ENCODE peak calls at places on chromosome 16, in nine cellular contexts. K is A549; H is psoas muscle; B is astrocyte; U is mesenchymal stem cell; E is CD8-positive, alpha-beta T cell; Q is GM12878; C is breast epithelium; Y is body of pancreas. N is an unnamed sample.
A peak's percentile ranks its signal among the peaks of the same experiment; 100 is the strongest.

GRCh38 chr16:68090109-68090508 is 4.9 kb downstream of the NFATC3 start:
- DNase-seq in Q (no peak), H (no peak), C (no peak), E (no peak), Y (no peak), U (no peak), K (no peak), B (no peak), N (no peak)

GRCh38 chr16:51524555-51525373 is 373.7 kb upstream of the SALL1 start:
- DNase-seq in B (peak; percentile 77), H (no peak), Y (peak; percentile 36), C (no peak), Q (no peak), U (peak; percentile 64), E (no peak), K (peak; percentile 59), N (no peak)

GRCh38 chr16:10619271-10619849 is 39.0 kb upstream of the EMP2 start:
- DNase-seq in H (no peak), E (no peak), K (no peak), Y (peak; percentile 20), Q (no peak), B (no peak), U (no peak), C (peak; percentile 26), N (no peak)

GRCh38 chr16:11107781-11108465 is 148.1 kb downstream of the SOCS1 start:
- DNase-seq in Y (no peak), K (no peak), Q (no peak), E (no peak), U (peak; percentile 94), H (no peak), C (no peak), B (peak; percentile 82), N (no peak)

GRCh38 chr16:86244936-86245335 is 265.4 kb upstream of the FOXF1 start:
- DNase-seq in B (no peak), H (no peak), Q (no peak), E (no peak), C (no peak), K (no peak), U (no peak), Y (no peak), N (no peak)

GRCh38 chr16:17302620-17303019 is 168.1 kb downstream of the XYLT1 start:
- DNase-seq in H (no peak), E (no peak), U (no peak), Q (no peak), Y (no peak), C (no peak), K (no peak), B (peak; percentile 39), N (no peak)

GRCh38 chr16:66254751-66255150 is 111.7 kb upstream of the CDH5 start:
- DNase-seq in B (peak; percentile 68), U (peak; percentile 86), C (no peak), H (no peak), E (no peak), K (no peak), Y (no peak), Q (no peak), N (no peak)

GRCh38 chr16:50530277-50531236 is 17.6 kb upstream of the NKD1 start:
- DNase-seq in U (no peak), C (peak; percentile 85), H (no peak), E (no peak), K (no peak), Y (peak; percentile 72), Q (no peak), B (no peak), N (no peak)

GRCh38 chr16:82011199-82011641 is at the start of gene SDR42E1:
- DNase-seq in H (no peak), Q (peak; percentile 13), Y (peak; percentile 82), K (peak; percentile 70), B (no peak), C (peak; percentile 56), E (peak; percentile 82), U (no peak), N (no peak)

GRCh38 chr16:58471209-58471975 is 28.6 kb upstream of the NDRG4 start:
- DNase-seq in C (no peak), Q (no peak), U (no peak), H (no peak), Y (no peak), E (no peak), B (no peak), K (no peak), N (no peak)

GRCh38 chr16:69495821-69496220 is 69.9 kb upstream of the NFAT5 start:
- DNase-seq in U (no peak), H (no peak), K (no peak), C (no peak), Y (no peak), B (no peak), E (no peak), Q (no peak), N (no peak)

GRCh38 chr16:23284584-23284983 is 17.5 kb upstream of the SCNN1B start:
- DNase-seq in H (no peak), B (no peak), Q (no peak), E (no peak), U (no peak), Y (no peak), K (no peak), C (no peak), N (no peak)
- H3K27ac ChIP-seq in H (no peak overlapping the region), B (no peak overlapping the region), Q (no peak overlapping the region), E (no peak overlapping the region), U (no peak overlapping the region), Y (no peak overlapping the region), K (no peak overlapping the region), C (peak overlapping the region; percentile 38), N (no peak overlapping the region)

GRCh38 chr16:24988137-24988535 is 27.0 kb downstream of the ARHGAP17 start:
- DNase-seq in C (no peak), H (no peak), E (no peak), Y (no peak), U (peak; percentile 37), K (no peak), Q (no peak), B (peak; percentile 40), N (no peak)
- H3K4me1 ChIP-seq in C (peaks cover 3% of the 10 kb centered on the region), H (peaks cover 94% of the 10 kb centered on the region), E (peaks cover 21% of the 10 kb centered on the region), Y (peaks cover 64% of the 10 kb centered on the region), U (peaks cover 18% of the 10 kb centered on the region), K (peaks cover 70% of the 10 kb centered on the region), Q (peaks cover 54% of the 10 kb centered on the region), B (peaks cover 58% of the 10 kb centered on the region), N (peaks cover 49% of the 10 kb centered on the region)

GRCh38 chr16:35463358-35463757 is 2003.9 kb downstream of the TP53TG3F start:
- DNase-seq in Y (no peak), K (no peak), Q (no peak), C (no peak), E (no peak), U (no peak), H (no peak), B (no peak), N (no peak)
- H3K9me3 ChIP-seq in Y (no peaks in the 10 kb centered on the region), K (peaks cover 4% of the 10 kb centered on the region), Q (no peaks in the 10 kb centered on the region), C (no peaks in the 10 kb centered on the region), E (no peaks in the 10 kb centered on the region), U (peaks cover 50% of the 10 kb centered on the region), H (no peaks in the 10 kb centered on the region), B (peaks cover 25% of the 10 kb centered on the region), N (no peaks in the 10 kb centered on the region)

GRCh38 chr16:80197790-80198201 is 343.0 kb upstream of the DYNLRB2 start:
- DNase-seq in H (no peak), Q (no peak), Y (no peak), E (no peak), B (peak; percentile 96), K (peak; percentile 87), C (no peak), U (peak; percentile 68), N (no peak)
- H3K27ac ChIP-seq in H (no peak overlapping the region), Q (no peak overlapping the region), Y (no peak overlapping the region), E (no peak overlapping the region), B (peak overlapping the region; percentile 91), K (peak overlapping the region; percentile 89), C (no peak overlapping the region), U (peak overlapping the region; percentile 83), N (no peak overlapping the region)

DNA sequence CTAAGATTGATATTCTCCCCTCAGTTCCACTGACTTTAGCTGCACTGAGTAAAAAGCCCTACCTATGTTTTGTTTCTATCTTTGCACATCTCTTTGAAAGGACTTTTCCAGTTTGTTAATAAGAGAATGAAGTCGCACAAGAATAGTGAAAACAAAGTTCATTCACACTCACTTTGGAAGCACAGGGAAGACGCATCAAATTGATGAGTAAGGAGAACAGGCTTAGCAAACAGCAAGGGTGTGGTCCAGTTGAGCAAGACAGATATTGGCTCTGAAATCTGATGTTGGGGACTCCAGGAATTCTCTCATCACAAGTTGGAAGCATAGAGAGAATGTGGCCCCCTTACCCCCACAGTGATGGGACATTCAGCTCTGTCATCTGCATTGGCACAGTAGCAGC is 221.3 kb downstream of the CDH11 start:
- DNase-seq in U (no peak), B (no peak), C (no peak), Y (no peak), H (no peak), E (no peak), K (no peak), Q (no peak), N (no peak)
- H3K4me1 ChIP-seq in U (no peaks in the 10 kb centered on the region), B (no peaks in the 10 kb centered on the region), C (no peaks in the 10 kb centered on the region), Y (no peaks in the 10 kb centered on the region), H (peaks cover 7% of the 10 kb centered on the region), E (no peaks in the 10 kb centered on the region), K (no peaks in the 10 kb centered on the region), Q (no peaks in the 10 kb centered on the region), N (no peaks in the 10 kb centered on the region)

N was measured in thoracic aorta.